ENCODE peak calls at places on chromosome 16, in five cellular contexts. D is dermis microvascular lymphatic vessel endothelial cell; M is activated T-helper 9 cell treated with anti-CD3 and anti-CD28 coated beads, Interleukin-2, amount 50 U/mL, for 16 hours; J is NCI-H1930; C is stimulated activated CD8-positive, alpha-beta memory T cell treated with anti-CD3 and anti-CD28 coated beads, Interleukin-4, amount 100 ng/mL, for 4 hours. G is an unnamed sample.

GRCh38 chr16:83105279-83106077 is 478.7 kb downstream of the CDH13 start:
- DNase-seq in J (no peak), C (no peak), M (no peak), D (no peak), G (no peak)

GRCh38 chr16:57115504-57116182 is 23.3 kb downstream of the CPNE2 start:
- DNase-seq in D (peak), M (no peak), J (no peak), C (no peak), G (no peak)

GRCh38 chr16:25258856-25259179 is 1.2 kb upstream of the ZKSCAN2 start:
- DNase-seq in C (no peak), J (no peak), M (no peak), D (no peak), G (peak)

GRCh38 chr16:55209626-55210025 is 114.4 kb upstream of the IRX6 start:
- DNase-seq in J (no peak), M (no peak), C (no peak), D (no peak), G (no peak)

GRCh38 chr16:47779201-47780016 is 318.3 kb downstream of the PHKB start:
- DNase-seq in M (no peak), J (no peak), C (no peak), D (no peak), G (peak)

GRCh38 chr16:27080870-27081269 is 14.1 kb downstream of the C16orf82 start:
- DNase-seq in M (no peak), D (no peak), J (no peak), C (no peak), G (peak)

GRCh38 chr16:87278191-87279093 is 38.8 kb downstream of the C16orf95 start:
- DNase-seq in M (no peak), C (no peak), J (peak), D (peak), G (peak)

GRCh38 chr16:27774779-27775178 is 224.8 kb downstream of the KATNIP start:
- DNase-seq in M (no peak), J (no peak), C (no peak), D (no peak), G (no peak)

GRCh38 chr16:57893559-57894389 is 77.2 kb downstream of the CNGB1 start:
- DNase-seq in J (no peak), C (no peak), D (peak), M (no peak), G (no peak)

G was measured in GM12865.